ENCODE peak calls at places on chromosomes 11 and 22, in five cellular contexts. T, J, F, P and X are unnamed samples.

GRCh38 chr11:43947003-43947500 is 4.6 kb downstream of the C11orf96 start:
- DNase-seq in P (peak; percentile 50), J (peak; percentile 27), F (no peak), T (no peak), X (peak; percentile 19)

GRCh38 chr11:67269401-67270255 is 3.4 kb downstream of the GRK2 start:
- DNase-seq in J (no peak), F (no peak), T (no peak), P (no peak), X (no peak)

GRCh38 chr11:65212226-65212801 is 30.6 kb downstream of the CAPN1 start:
- DNase-seq in F (no peak), P (peak; percentile 38), J (no peak), T (no peak), X (no peak)

GRCh38 chr11:64359712-64360402 is 895 bp downstream of the RPS6KA4 start:
- DNase-seq in P (peak; percentile 35), T (no peak), J (no peak), F (no peak), X (no peak)

GRCh38 chr22:46750861-46751260 is 11.6 kb upstream of the TBC1D22A start:
- DNase-seq in T (no peak), J (no peak), P (no peak), F (no peak), X (no peak)

GRCh38 chr11:35141538-35141937 is 2.6 kb downstream of the CD44 start:
- DNase-seq in T (no peak), J (no peak), F (no peak), P (no peak), X (no peak)

GRCh38 chr22:22897036-22897435 is 9.4 kb downstream of the IGLL5 start:
- DNase-seq in F (no peak), T (no peak), P (peak; percentile 61), J (no peak), X (no peak)

GRCh38 chr11:18720811-18721575 is 5.0 kb downstream of the IGSF22 start:
- DNase-seq in F (no peak), J (no peak), T (peak; percentile 96), P (peak; percentile 72), X (peak; percentile 28)

GRCh38 chr11:78310500-78310909 is 107.1 kb downstream of the GAB2 start:
- DNase-seq in P (no peak), F (peak; percentile 88), T (no peak), J (peak; percentile 77), X (no peak)

GRCh38 chr11:116840224-116840745 is 2.9 kb upstream of the APOA1 start:
- DNase-seq in J (peak; percentile 47), P (peak; percentile 28), T (no peak), F (no peak), X (no peak)

GRCh38 chr11:44787981-44788380 is 61.2 kb downstream of the TSPAN18 start:
- DNase-seq in F (no peak), J (no peak), T (no peak), P (no peak), X (no peak)

GRCh38 chr11:62461740-62462522 is 43.1 kb downstream of the SCGB1A1 start:
- DNase-seq in P (peak; percentile 52), F (no peak), J (no peak), T (no peak), X (no peak)

GRCh38 chr22:40388231-40388630 is 17.8 kb downstream of the SGSM3 start:
- DNase-seq in T (no peak), F (no peak), P (no peak), J (no peak), X (no peak)

GRCh38 chr11:57638005-57638760 is 11.5 kb downstream of the YPEL4 start:
- DNase-seq in P (no peak), F (no peak), T (peak; percentile 86), J (peak; percentile 55), X (no peak)

GRCh38 chr11:35398881-35399280 is 20.5 kb downstream of the SLC1A2 start:
- DNase-seq in P (no peak), F (no peak), J (no peak), T (no peak), X (no peak)

GRCh38 chr11:62030071-62030684 is 62.7 kb upstream of the FTH1 start:
- DNase-seq in J (no peak), F (no peak), P (no peak), T (peak; percentile 51), X (no peak)

GRCh38 chr11:592918-593317 is 16.6 kb downstream of the PHRF1 start:
- DNase-seq in P (no peak), F (no peak), J (no peak), T (no peak), X (no peak)

GRCh38 chr11:44755553-44756505 is 29.1 kb downstream of the TSPAN18 start:
- DNase-seq in T (no peak), F (no peak), P (no peak), J (no peak), X (no peak)

GRCh38 chr11:76769071-76769560 is 14.0 kb upstream of the TSKU start:
- DNase-seq in J (no peak), T (no peak), F (no peak), P (no peak), X (no peak)

GRCh38 chr22:37479196-37479595 is 7.0 kb downstream of the MFNG start:
- DNase-seq in J (no peak), F (no peak), T (no peak), P (no peak), X (no peak)

GRCh38 chr11:102168483-102168882 is 58.2 kb downstream of the YAP1 start:
- DNase-seq in J (no peak), T (no peak), F (no peak), P (no peak), X (no peak)

GRCh38 chr11:62048101-62048500 is 75.7 kb upstream of the INCENP start:
- DNase-seq in F (no peak), J (no peak), P (no peak), T (no peak), X (no peak)

GRCh38 chr11:128193633-128194032 is 393.7 kb downstream of the ETS1 start:
- DNase-seq in F (no peak), J (no peak), T (no peak), P (no peak), X (no peak)

GRCh38 chr11:6695377-6695776 is 12.2 kb upstream of the MRPL17 start:
- DNase-seq in J (no peak), P (no peak), F (no peak), T (no peak), X (no peak)

GRCh38 chr22:47781024-47781423 is 1018.6 kb downstream of the TBC1D22A start:
- DNase-seq in P (no peak), T (peak; percentile 14), J (no peak), F (no peak), X (no peak)

GRCh38 chr22:37242395-37242918 is 1.6 kb downstream of the RAC2 start:
- DNase-seq in F (peak; percentile 92), P (peak; percentile 80), J (no peak), T (no peak), X (no peak)

GRCh38 chr11:47861762-47862161 is 13.6 kb upstream of the NUP160 start:
- DNase-seq in P (no peak), J (no peak), T (no peak), F (no peak), X (no peak)

GRCh38 chr11:92225206-92225562 is 566 bp downstream of the FAT3 start:
- DNase-seq in P (no peak), F (no peak), J (no peak), T (no peak), X (no peak)

GRCh38 chr11:3189886-3190583 is 24.9 kb upstream of the OSBPL5 start:
- DNase-seq in F (no peak), J (no peak), T (peak; percentile 35), P (no peak), X (no peak)

DNA sequence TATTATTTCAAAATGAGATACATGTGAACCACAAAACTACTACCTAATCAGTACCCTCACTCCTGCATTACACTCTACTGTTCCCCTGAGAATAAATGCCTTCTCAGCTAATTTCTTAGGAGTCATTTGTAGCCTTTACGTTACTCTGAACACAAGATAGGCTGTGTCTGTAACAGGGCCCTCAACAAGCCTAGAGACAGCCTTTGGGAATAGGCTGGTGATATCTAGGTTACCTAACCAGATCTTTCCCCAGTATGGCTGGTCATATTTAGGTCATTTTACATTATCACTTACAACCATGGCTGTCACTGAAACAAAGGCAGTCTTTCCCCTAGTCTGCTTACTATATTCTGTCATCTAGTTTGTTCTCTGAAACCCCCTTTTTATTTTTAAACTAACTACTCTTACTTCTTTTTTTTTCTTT is 14.2 kb downstream of the ATM start:
- DNase-seq in T (no peak), J (no peak), P (no peak), F (no peak), X (no peak)
- H3K4me1 ChIP-seq in T (no peaks in the 10 kb centered on the region), J (peaks cover 42% of the 10 kb centered on the region), P (no peaks in the 10 kb centered on the region), F (peaks cover 20% of the 10 kb centered on the region), X (no peaks in the 10 kb centered on the region)

GRCh38 chr11:118359295-118359958 is at the start of gene UBE4A:
- DNase-seq in T (peak; percentile 98), P (peak; percentile 86), J (peak; percentile 88), F (peak; percentile 92), X (peak; percentile 97)
- TF ChIP-seq POLR2A in T (peak; percentile 90), P (peak; percentile 91), J (peak; percentile 92), F (peak; percentile 97), X (peak; percentile 88)

DNA sequence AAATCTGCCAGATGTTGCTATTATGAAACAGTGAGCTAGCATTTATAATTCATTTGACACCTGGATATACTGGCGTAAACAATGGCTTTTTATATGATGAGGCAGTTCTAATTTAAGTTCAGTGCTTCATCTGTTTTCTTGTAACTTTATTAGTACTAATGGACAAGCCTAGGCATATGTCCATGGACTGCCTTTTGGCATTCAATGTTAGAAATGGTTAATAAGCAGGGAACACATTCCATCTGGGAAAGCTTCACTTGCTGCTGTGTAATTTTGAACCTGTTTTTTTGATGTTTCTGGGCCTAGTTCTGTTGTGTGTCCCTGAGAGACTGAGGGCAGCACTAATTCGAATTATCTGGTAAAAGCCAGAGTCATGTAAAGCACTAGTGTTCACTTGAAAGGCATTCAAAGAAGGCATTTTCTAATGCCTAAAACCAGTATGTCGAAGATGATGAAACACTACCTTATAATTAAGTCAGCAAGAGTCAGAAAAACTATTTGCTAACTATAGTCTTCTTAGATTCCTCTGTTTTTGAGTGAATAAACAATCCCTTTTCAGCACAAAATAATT is 138.5 kb downstream of the SWAP70 start:
- DNase-seq in P (no peak), J (no peak), F (no peak), T (no peak), X (no peak)
- TF ChIP-seq SP1 in P (no peak), J (no peak), F (no peak), T (no peak), X (no peak)

DNA sequence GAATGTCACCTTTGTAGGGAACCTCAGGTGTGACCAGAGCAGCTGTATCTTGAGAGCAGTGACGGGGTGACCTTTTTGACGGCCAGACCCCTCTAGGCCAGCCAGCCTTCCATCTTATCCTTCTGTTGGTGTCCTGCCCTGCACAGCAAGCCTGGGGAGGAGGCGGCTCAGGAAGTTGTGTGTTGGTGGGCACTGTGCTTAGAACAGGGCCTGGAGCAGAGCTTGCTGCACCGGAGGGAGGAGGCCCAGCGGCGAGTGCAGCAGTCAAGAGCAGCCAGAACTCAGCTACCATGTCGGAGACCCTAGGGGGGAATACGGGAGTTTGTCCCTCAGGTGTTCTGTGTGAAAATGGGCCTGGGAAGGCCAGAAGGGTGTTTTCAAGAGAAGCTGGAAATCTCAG is 129.4 kb downstream of the OSBP2 start:
- DNase-seq in T (peak; percentile 38), F (no peak), J (no peak), P (no peak), X (no peak)
- H3K4me1 ChIP-seq in T (no peaks in the 10 kb centered on the region), F (no peaks in the 10 kb centered on the region), J (no peaks in the 10 kb centered on the region), P (peaks cover 13% of the 10 kb centered on the region), X (peaks cover 25% of the 10 kb centered on the region)

GRCh38 chr22:19986410-19987341 is 29.9 kb downstream of the ARVCF start:
- DNase-seq in P (peak; percentile 100), F (no peak), T (peak; percentile 89), J (peak; percentile 42), X (no peak)
- TF ChIP-seq POLR2A in P (peak; percentile 56), F (no peak), T (peak; percentile 80), J (no peak), X (peak; percentile 31)

GRCh38 chr11:90288207-90288821 is 65.5 kb upstream of the CHORDC1 start:
- DNase-seq in F (no peak), J (peak; percentile 33), T (no peak), P (peak; percentile 30), X (peak; percentile 16)
- TF ChIP-seq SP1 in F (no peak), J (no peak), T (no peak), P (no peak), X (no peak)